ENCODE peak calls at places on chromosome 11, in five cellular contexts. K, B, N, F and Y are unnamed samples.

GRCh38 chr11:93512073-93512475 is 31.1 kb downstream of the SMCO4 start:
- DNase-seq in K (no peak), B (no peak), N (no peak), F (no peak), Y (no peak)

GRCh38 chr11:62806611-62807121 is 1.4 kb upstream of the NXF1 start:
- DNase-seq in K (peak), B (peak), N (no peak), F (no peak), Y (peak)

GRCh38 chr11:86014221-86014620 is 54.7 kb downstream of the PICALM start:
- DNase-seq in K (no peak), B (no peak), N (no peak), F (no peak), Y (no peak)

GRCh38 chr11:9530020-9530628 is 43.3 kb upstream of the WEE1 start:
- DNase-seq in K (no peak), B (no peak), N (no peak), F (no peak), Y (no peak)

GRCh38 chr11:67022341-67022933 is 497 bp upstream of the SYT12 start:
- DNase-seq in K (peak), B (peak), N (peak), F (no peak), Y (no peak)

GRCh38 chr11:5258543-5259262 is 4.1 kb upstream of the HBG2 start:
- DNase-seq in K (no peak), B (no peak), N (no peak), F (no peak), Y (no peak)

GRCh38 chr11:129143335-129143734 is 48.8 kb downstream of the ARHGAP32 start:
- DNase-seq in K (peak), B (peak), N (peak), F (no peak), Y (peak)

GRCh38 chr11:76376746-76377558 is 4.0 kb downstream of the THAP12 start:
- DNase-seq in K (no peak), B (no peak), N (no peak), F (no peak), Y (no peak)

GRCh38 chr11:38014405-38014804 is 1416.4 kb upstream of the RAG2 start:
- DNase-seq in K (no peak), B (no peak), N (no peak), F (no peak), Y (no peak)

GRCh38 chr11:67496113-67496512 is 9.1 kb downstream of the PITPNM1 start:
- DNase-seq in K (no peak), B (no peak), N (no peak), F (no peak), Y (no peak)

GRCh38 chr11:128716231-128716630 is 22.4 kb downstream of the FLI1 start:
- DNase-seq in K (no peak), B (no peak), N (no peak), F (no peak), Y (no peak)

GRCh38 chr11:100512475-100512874 is 174.6 kb upstream of the ARHGAP42 start:
- DNase-seq in K (no peak), B (no peak), N (no peak), F (no peak), Y (no peak)

GRCh38 chr11:128927108-128927461 is 15.6 kb downstream of the TP53AIP1 start:
- DNase-seq in K (no peak), B (no peak), N (no peak), F (no peak), Y (no peak)

GRCh38 chr11:104846216-104846615 is 52.0 kb downstream of the CASP12 start:
- DNase-seq in K (no peak), B (no peak), N (no peak), F (no peak), Y (no peak)

GRCh38 chr11:7906481-7906880 is 24.6 kb downstream of the OR10A6 start:
- DNase-seq in K (no peak), B (no peak), N (no peak), F (no peak), Y (no peak)

GRCh38 chr11:117316197-117316961 is at the start of gene BACE1:
- DNase-seq in K (peak), B (peak), N (peak), F (peak), Y (peak)
- TF ChIP-seq POLR2A in K (peak), B (peak), N (no peak), F (no peak), Y (no peak)

GRCh38 chr11:64317961-64318693 is at the start of gene PRDX5:
- DNase-seq in K (peak), B (peak), N (peak), F (peak), Y (peak)
- TF ChIP-seq POLR2A in K (peak), B (peak), N (no peak), F (peak), Y (peak)

DNA sequence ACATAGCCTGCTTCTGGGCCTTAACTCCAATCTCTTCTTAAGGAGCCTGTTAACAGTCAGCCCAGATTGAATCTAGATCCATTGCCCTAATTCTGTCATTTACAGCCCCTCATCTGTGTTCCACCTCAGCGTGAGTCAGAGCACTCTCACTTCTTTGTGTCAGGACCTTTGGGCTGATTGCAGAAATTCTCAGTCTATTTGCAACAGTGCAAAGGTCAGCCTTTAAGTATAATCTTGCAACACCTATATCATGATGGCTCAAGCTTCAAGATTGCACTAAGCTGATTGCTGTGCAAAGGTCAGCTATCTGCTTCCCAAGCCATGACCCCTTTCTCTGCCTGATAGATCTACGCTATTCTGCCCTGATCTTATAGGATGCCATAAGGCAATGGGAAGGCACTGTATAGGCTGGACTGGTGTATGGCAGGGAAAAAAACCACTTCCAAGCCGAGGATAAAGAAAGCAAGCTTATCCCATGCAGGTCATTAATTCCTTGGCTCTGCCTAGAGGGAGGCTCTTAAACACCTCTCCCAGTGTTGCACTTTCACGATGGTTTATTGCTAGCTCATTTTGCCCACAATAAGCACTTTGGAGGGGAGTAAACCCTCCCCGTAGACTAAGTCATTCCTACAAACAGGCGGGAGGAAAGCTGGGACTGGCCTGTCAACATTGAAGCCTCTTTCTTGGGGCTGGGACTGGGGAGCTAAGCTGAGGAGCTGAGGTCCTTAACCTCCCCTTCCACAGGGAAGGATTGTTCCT is 100.6 kb downstream of the RRAS2 start:
- DNase-seq in K (no peak), B (no peak), N (peak), F (no peak), Y (no peak)
- TF ChIP-seq POLR2A in K (no peak), B (no peak), N (no peak), F (no peak), Y (no peak)

DNA sequence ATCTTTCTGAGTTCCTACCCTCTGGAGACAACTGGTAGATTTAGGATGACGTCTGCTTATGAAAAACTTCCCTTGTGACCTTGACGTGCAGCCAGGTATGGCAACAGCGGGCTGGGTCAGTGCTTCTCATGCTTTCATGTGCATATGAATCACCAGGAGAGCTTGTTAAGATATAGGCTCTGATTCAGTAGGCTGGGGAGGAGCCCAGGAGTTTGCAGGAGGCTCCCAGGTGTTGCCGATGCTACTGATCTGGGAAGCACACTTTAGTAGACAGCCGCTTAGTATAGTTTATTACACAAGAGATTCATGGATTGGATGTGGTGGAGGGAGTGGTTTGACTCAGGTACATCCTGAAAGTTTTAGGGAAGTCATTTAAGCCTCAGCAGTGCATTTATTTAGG is 23.8 kb downstream of the DIXDC1 start:
- DNase-seq in K (no peak), B (peak), N (no peak), F (no peak), Y (no peak)
- TF ChIP-seq POLR2A in K (no peak), B (peak), N (no peak), F (no peak), Y (no peak)

GRCh38 chr11:312092-312816 is 1.6 kb upstream of the IFITM1 start:
- DNase-seq in K (no peak), B (no peak), N (no peak), F (no peak), Y (no peak)

GRCh38 chr11:313304-313786 is 495 bp upstream of the IFITM1 start:
- DNase-seq in K (no peak), B (no peak), N (no peak), F (no peak), Y (no peak)

GRCh38 chr11:315516-315994 is 1.7 kb downstream of the IFITM1 start:
- DNase-seq in K (no peak), B (no peak), N (no peak), F (no peak), Y (peak)

GRCh38 chr11:315051-315481 is 1.2 kb downstream of the IFITM1 start:
- DNase-seq in K (no peak), B (no peak), N (no peak), F (no peak), Y (no peak)

GRCh38 chr11:313787-314547 is at the start of gene IFITM1:
- DNase-seq in K (no peak), B (no peak), N (no peak), F (no peak), Y (no peak)
- TF ChIP-seq POLR2A in K (peak), B (peak), N (no peak), F (peak), Y (peak)

DNA sequence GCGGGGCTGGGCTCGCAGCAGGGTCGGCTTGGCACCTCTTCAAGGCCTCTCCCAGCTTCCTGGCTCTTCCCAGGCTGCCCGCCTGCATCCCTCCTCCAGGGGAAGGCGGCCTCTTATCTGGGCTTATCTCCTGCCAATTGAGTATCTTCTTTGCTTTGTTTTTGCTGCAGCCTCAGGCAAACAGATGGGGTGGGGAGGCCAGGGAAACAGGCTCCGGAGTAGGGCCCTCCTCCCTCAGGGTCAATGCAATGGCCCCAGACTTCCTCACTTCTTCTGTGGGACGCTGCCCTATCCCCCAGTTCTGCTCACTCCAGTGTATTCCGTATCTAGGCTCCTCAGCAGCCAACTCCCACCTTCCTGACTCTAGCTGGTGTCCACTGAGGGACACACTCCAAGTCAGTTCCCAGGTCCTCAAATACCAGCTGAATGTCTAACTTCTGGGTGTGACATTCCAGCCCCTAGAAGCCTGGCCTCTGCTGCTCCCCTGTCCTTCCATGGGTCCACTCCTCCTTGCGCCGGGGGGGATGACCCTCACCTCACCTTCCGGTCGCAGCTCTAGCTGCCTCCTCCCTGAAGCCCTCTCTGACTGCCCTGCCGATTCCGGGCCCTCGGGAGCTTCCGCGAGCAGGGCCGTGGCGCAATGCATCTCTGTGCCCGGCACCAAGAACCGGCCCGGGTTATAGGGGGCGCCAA is 15.6 kb downstream of the BAD start:
- DNase-seq in K (peak), B (peak), N (no peak), F (no peak), Y (peak)
- TF ChIP-seq POLR2A in K (peak), B (no peak), N (no peak), F (no peak), Y (no peak)

GRCh38 chr11:66002648-66003225 is 434 bp downstream of the BANF1 start:
- DNase-seq in K (peak), B (peak), N (no peak), F (no peak), Y (peak)
- TF ChIP-seq POLR2A in K (no peak), B (peak), N (no peak), F (no peak), Y (no peak)

GRCh38 chr11:65870307-65870658 is 2.3 kb downstream of the EFEMP2 start:
- DNase-seq in K (no peak), B (no peak), N (no peak), F (no peak), Y (no peak)
- TF ChIP-seq POLR2A in K (no peak), B (no peak), N (no peak), F (no peak), Y (no peak)

DNA sequence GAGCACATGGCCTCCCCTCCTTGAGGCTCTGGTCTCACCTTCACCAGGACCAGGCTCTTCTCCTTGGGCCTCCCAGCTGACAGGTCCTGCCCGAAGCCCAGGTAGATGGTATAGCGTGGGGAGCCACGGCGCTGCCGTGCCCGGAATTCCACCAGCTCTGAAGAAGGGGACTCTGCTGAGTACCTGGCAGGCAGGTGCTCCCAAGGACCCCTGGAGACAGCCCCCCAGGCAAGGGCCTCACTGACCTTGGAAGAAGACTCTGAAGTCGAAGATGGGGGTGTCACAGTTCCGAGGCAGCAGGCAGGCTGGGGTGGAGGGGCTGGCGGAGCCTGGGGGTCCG is 2.8 kb downstream of the IRF7 start:
- DNase-seq in K (peak), B (no peak), N (no peak), F (no peak), Y (no peak)
- TF ChIP-seq POLR2A in K (no peak), B (no peak), N (no peak), F (no peak), Y (no peak)